ENCODE peak calls at places on chromosomes 1 and 21, in four cellular contexts. H is GM12878, W is H1, S is K562. R is an unnamed sample.
A peak's percentile ranks its signal among the peaks of the same experiment; 100 is the strongest.

GRCh38 chr1:39076127-39076798 is 50.1 kb downstream of the NDUFS5 start:
- DNase-seq in H (no peak), W (no peak), S (no peak), R (no peak)

GRCh38 chr21:40466893-40467483 is 380.0 kb downstream of the DSCAM start:
- DNase-seq in H (no peak), W (no peak), S (no peak), R (peak; percentile 17)

GRCh38 chr21:37006521-37007291 is at the start of gene RIPPLY3:
- DNase-seq in H (no peak), W (peak; percentile 70), S (no peak), R (peak; percentile 75)

GRCh38 chr1:42176902-42177519 is 12.5 kb upstream of the GUCA2A start:
- DNase-seq in H (no peak), W (no peak), S (peak; percentile 69), R (peak; percentile 55)

GRCh38 chr21:31284797-31285397 is 59.2 kb downstream of the TIAM1 start:
- DNase-seq in H (no peak), W (no peak), S (no peak), R (no peak)

GRCh38 chr1:192151176-192151575 is 7.1 kb upstream of the RGS18 start:
- DNase-seq in H (no peak), W (no peak), S (no peak), R (no peak)

GRCh38 chr21:40936151-40936550 is 89.2 kb upstream of the DSCAM start:
- DNase-seq in H (no peak), W (no peak), S (no peak), R (no peak)

GRCh38 chr1:64864018-64864945 is 102.1 kb downstream of the JAK1 start:
- DNase-seq in H (peak; percentile 92), W (no peak), S (peak; percentile 64), R (no peak)

GRCh38 chr1:25361901-25362300 is 23.8 kb downstream of the TMEM50A start:
- DNase-seq in H (no peak), W (no peak), S (no peak), R (no peak)

GRCh38 chr1:51829058-51829457 is 49.5 kb downstream of the NRDC start:
- DNase-seq in H (no peak), W (no peak), S (no peak), R (no peak)

GRCh38 chr1:68293609-68294353 is 61.5 kb upstream of the WLS start:
- DNase-seq in H (no peak), W (peak; percentile 75), S (no peak), R (no peak)

GRCh38 chr1:110874303-110875215 is 1.6 kb downstream of the CD53 start:
- DNase-seq in H (no peak), W (no peak), S (peak; percentile 20), R (no peak)

GRCh38 chr1:202286622-202287097 is 55.1 kb downstream of the UBE2T start:
- DNase-seq in H (no peak), W (no peak), S (no peak), R (no peak)

GRCh38 chr1:1429671-1430073 is 5.8 kb upstream of the VWA1 start:
- DNase-seq in H (no peak), W (no peak), S (no peak), R (no peak)

GRCh38 chr1:117580882-117581281 is 25.0 kb upstream of the TENT5C start:
- DNase-seq in H (no peak), W (no peak), S (no peak), R (no peak)

GRCh38 chr1:235972316-235973090 is 92.4 kb downstream of the NID1 start:
- DNase-seq in H (no peak), W (no peak), S (no peak), R (peak; percentile 51)

GRCh38 chr1:52192436-52192835 is 50.5 kb downstream of the ZFYVE9 start:
- DNase-seq in H (no peak), W (no peak), S (no peak), R (no peak)

GRCh38 chr1:22018583-22019559 is 17.4 kb downstream of the CELA3A start:
- DNase-seq in H (peak; percentile 80), W (no peak), S (no peak), R (no peak)

GRCh38 chr1:185281245-185281644 is 35.8 kb downstream of the IVNS1ABP start:
- DNase-seq in H (peak; percentile 16), W (no peak), S (no peak), R (no peak)

GRCh38 chr1:185284106-185284505 is 32.9 kb downstream of the IVNS1ABP start:
- DNase-seq in H (no peak), W (no peak), S (no peak), R (no peak)

GRCh38 chr1:185287451-185287850 is 29.6 kb downstream of the IVNS1ABP start:
- DNase-seq in H (no peak), W (no peak), S (peak; percentile 34), R (no peak)

GRCh38 chr1:185288435-185288834 is 28.6 kb downstream of the IVNS1ABP start:
- DNase-seq in H (no peak), W (no peak), S (no peak), R (no peak)

DNA sequence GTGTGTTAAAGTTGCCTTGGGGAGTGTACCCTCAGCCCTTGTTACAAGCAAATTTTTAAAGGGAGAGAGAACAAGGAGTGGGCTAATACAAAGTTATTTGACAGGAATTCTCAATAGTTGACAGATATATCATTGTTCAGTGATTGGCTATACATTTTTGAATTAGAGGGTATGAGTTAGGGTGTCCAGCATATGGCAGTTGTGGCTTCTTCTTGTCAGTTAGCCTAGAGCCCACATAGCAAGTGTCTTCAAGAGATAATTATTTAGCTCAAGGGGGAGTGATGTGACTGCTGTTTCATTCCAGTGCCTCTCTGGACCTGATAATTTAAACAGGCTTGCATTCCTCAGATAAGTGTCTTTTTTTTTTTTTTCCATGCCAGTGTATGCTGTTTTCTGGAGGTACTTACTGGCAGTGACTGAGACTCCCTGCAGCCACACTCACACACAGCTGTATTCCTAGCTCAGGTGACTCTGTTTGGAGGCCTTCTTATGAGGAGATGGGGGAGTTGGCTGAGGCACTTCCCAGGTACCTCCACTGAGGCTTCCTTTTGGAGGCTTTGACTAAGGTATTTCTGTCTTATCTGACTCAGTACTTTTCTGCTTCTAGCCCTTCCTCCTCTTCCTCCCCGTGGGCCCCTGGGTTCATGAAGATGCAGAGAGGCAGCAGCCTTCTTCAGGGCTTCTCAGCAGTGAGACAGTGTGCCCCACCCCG is 32.4 kb downstream of the IVNS1ABP start:
- DNase-seq in H (no peak), W (no peak), S (peak; percentile 47), R (no peak)
- TF ChIP-seq JUND in H (no peak), W (no peak), S (peak; percentile 42), R (no peak)

GRCh38 chr1:79976287-79976686 is 969.8 kb upstream of the ADGRL4 start:
- DNase-seq in H (no peak), W (no peak), S (no peak), R (no peak)

GRCh38 chr1:79981483-79981882 is 975.0 kb upstream of the ADGRL4 start:
- DNase-seq in H (no peak), W (no peak), S (no peak), R (no peak)

GRCh38 chr1:79982218-79982617 is 975.7 kb upstream of the ADGRL4 start:
- DNase-seq in H (no peak), W (no peak), S (no peak), R (no peak)
- TF ChIP-seq NRF1 in H (no peak), W (no peak), S (no peak), R (no peak)

GRCh38 chr1:209797978-209798639 is 7.8 kb downstream of the IRF6 start:
- DNase-seq in H (no peak), W (no peak), S (no peak), R (no peak)
- TF ChIP-seq JUND in H (no peak), W (no peak), S (no peak), R (no peak)

GRCh38 chr1:147758379-147759100 is 1.9 kb downstream of the GJA5 start:
- DNase-seq in H (no peak), W (no peak), S (no peak), R (peak; percentile 17)

GRCh38 chr1:147757015-147757990 is 3.1 kb downstream of the GJA5 start:
- DNase-seq in H (no peak), W (no peak), S (no peak), R (no peak)

GRCh38 chr1:147760481-147761260 is at the start of gene GJA5:
- DNase-seq in H (no peak), W (no peak), S (no peak), R (no peak)

GRCh38 chr1:147762233-147763024 is 2.0 kb upstream of the GJA5 start:
- DNase-seq in H (peak; percentile 0), W (no peak), S (no peak), R (no peak)
- TF ChIP-seq NRF1 in H (no peak), W (no peak), S (no peak), R (no peak)

GRCh38 chr1:94479682-94480081 is 61.5 kb downstream of the ABCD3 start:
- DNase-seq in H (no peak), W (no peak), S (no peak), R (no peak)

GRCh38 chr1:94486990-94487389 is 54.6 kb downstream of the F3 start:
- DNase-seq in H (no peak), W (no peak), S (no peak), R (no peak)

DNA sequence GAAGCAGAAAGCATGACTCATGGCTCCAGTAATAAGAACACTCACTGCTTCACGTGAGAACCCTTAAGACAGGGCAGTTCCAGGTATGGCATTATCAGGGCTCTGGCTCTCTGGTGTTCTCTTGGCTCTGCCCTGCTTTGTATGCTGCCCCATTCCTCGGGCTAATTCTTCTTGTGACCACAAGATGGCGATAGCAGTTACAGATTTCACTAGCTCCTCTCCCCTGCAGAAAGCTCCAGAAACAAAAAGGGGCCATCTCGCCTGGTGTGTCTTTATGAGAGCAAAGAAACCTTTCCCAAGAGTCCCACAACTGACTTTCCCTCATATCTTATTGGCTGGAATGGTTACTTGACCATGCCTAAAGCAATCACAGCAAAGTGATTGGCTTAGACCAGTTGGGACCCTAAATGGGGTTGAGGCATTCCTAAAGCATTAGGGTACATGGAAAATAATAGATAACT is 60.1 kb downstream of the F3 start:
- DNase-seq in H (peak; percentile 9), W (peak; percentile 50), S (peak; percentile 54), R (peak; percentile 57)
- TF ChIP-seq JUND in H (no peak), W (no peak), S (no peak), R (no peak)